ENCODE peak calls at places on chromosomes 1 and 21, in nine cellular contexts. N, T, B, R, A, C, W, F and P are unnamed samples.
A peak's percentile ranks its signal among the peaks of the same experiment; 100 is the strongest.

GRCh38 chr1:245260116-245260882 is 105.5 kb downstream of the KIF26B start:
- DNase-seq in F (no peak), B (no peak), R (peak; percentile 7), T (no peak), N (no peak), A (no peak), W (no peak), C (no peak), P (no peak)

GRCh38 chr21:21436012-21436545 is 437.9 kb downstream of the NCAM2 start:
- DNase-seq in B (no peak), N (no peak), T (no peak), W (peak; percentile 39), F (no peak), R (no peak), C (no peak), A (no peak), P (no peak)

GRCh38 chr1:6294868-6295556 is 34.1 kb upstream of the GPR153 start:
- DNase-seq in B (no peak), A (no peak), C (no peak), R (no peak), T (no peak), F (no peak), W (no peak), N (no peak), P (no peak)

GRCh38 chr1:24906760-24907490 is 23.2 kb downstream of the RUNX3 start:
- DNase-seq in N (no peak), A (no peak), W (no peak), F (no peak), B (no peak), R (no peak), C (no peak), T (no peak), P (no peak)

GRCh38 chr1:37995773-37996379 is 6.1 kb upstream of the SF3A3 start:
- DNase-seq in B (no peak), T (no peak), W (peak; percentile 97), C (no peak), R (no peak), N (peak; percentile 85), F (peak; percentile 9), A (peak; percentile 70), P (peak; percentile 62)

GRCh38 chr1:57623039-57623790 is 199.4 kb upstream of the DAB1 start:
- DNase-seq in R (no peak), T (no peak), A (peak; percentile 44), B (no peak), N (peak; percentile 45), C (no peak), W (peak; percentile 64), F (no peak), P (no peak)

GRCh38 chr1:19764848-19765247 is 34.9 kb downstream of the TMCO4 start:
- DNase-seq in C (no peak), B (no peak), N (no peak), W (no peak), F (peak; percentile 42), R (no peak), A (no peak), T (no peak), P (no peak)

GRCh38 chr1:38941093-38941492 is 537 bp downstream of the RHBDL2 start:
- DNase-seq in T (no peak), W (no peak), F (no peak), A (no peak), R (no peak), B (no peak), C (no peak), N (no peak), P (peak; percentile 53)

GRCh38 chr1:230972855-230973271 is 5.8 kb downstream of the TTC13 start:
- DNase-seq in T (peak; percentile 16), R (no peak), W (no peak), C (no peak), N (no peak), F (no peak), A (no peak), B (no peak), P (peak; percentile 43)

GRCh38 chr1:25797939-25798338 is 2.1 kb upstream of the SELENON start:
- DNase-seq in C (no peak), N (peak; percentile 81), W (no peak), A (peak; percentile 52), R (no peak), B (no peak), T (no peak), F (no peak), P (no peak)

GRCh38 chr1:106937104-106937503 is 119.4 kb upstream of the PRMT6 start:
- DNase-seq in T (no peak), B (no peak), R (no peak), N (no peak), F (no peak), C (no peak), A (no peak), W (peak; percentile 69), P (no peak)

GRCh38 chr1:232725303-232726047 is 79.7 kb upstream of the MAP10 start:
- DNase-seq in C (no peak), N (no peak), W (no peak), T (no peak), A (no peak), F (no peak), B (peak; percentile 13), R (no peak), P (no peak)

GRCh38 chr1:75131593-75132420 is 2.4 kb upstream of the LHX8 start:
- DNase-seq in F (no peak), R (no peak), T (no peak), N (no peak), B (no peak), W (no peak), C (no peak), A (no peak), P (no peak)

GRCh38 chr1:195733826-195734225 is 874.4 kb downstream of the KCNT2 start:
- DNase-seq in F (no peak), R (no peak), N (peak; percentile 28), C (no peak), B (peak; percentile 21), W (no peak), T (no peak), A (peak; percentile 12), P (peak; percentile 34)

GRCh38 chr1:56439610-56440264 is 139.6 kb downstream of the PLPP3 start:
- DNase-seq in C (no peak), A (no peak), W (no peak), T (no peak), F (no peak), R (no peak), B (no peak), N (no peak), P (no peak)

GRCh38 chr1:97668945-97669344 is 251.9 kb downstream of the DPYD start:
- DNase-seq in B (peak; percentile 16), T (no peak), N (no peak), F (peak; percentile 2), R (peak; percentile 73), C (no peak), A (no peak), W (peak; percentile 58), P (no peak)